ENCODE peak calls at places on chromosomes 13 and 19, in seven cellular contexts. O is fibroblast of the aortic adventitia, E is fibroblast of mammary gland, T is transverse colon, H is NCI-H524 treated with DMSO at 0.1 percent for 48 hours, D is NCI-H146, G is cardiac muscle cell. U is an unnamed sample.

GRCh38 chr13:101127741-101128353 is 288.5 kb downstream of the NALCN start:
- DNase-seq in D (peak; percentile 63), E (peak; percentile 61), T (no peak), G (peak; percentile 62), H (no peak), O (peak; percentile 72), U (peak; percentile 19)

GRCh38 chr13:40069173-40070044 is 413.9 kb downstream of the COG6 start:
- DNase-seq in D (peak; percentile 39), E (peak; percentile 83), G (peak; percentile 88), O (peak; percentile 82), T (peak; percentile 80), H (no peak), U (peak; percentile 84)

GRCh38 chr19:5536337-5536894 is 31.3 kb downstream of the TINCR start:
- DNase-seq in G (peak; percentile 69), O (peak; percentile 42), E (peak; percentile 14), D (peak; percentile 64), T (no peak), H (no peak), U (peak; percentile 77)

GRCh38 chr19:51194527-51195315 is 30.2 kb upstream of the CD33 start:
- DNase-seq in H (no peak), O (no peak), T (no peak), G (no peak), D (no peak), E (no peak), U (no peak)

GRCh38 chr13:41645313-41645712 is 188.0 kb downstream of the RGCC start:
- DNase-seq in H (no peak), D (no peak), T (no peak), E (peak; percentile 89), G (peak; percentile 85), O (peak; percentile 88), U (peak; percentile 41)

GRCh38 chr19:52809801-52810200 is 11.6 kb downstream of the ZNF28 start:
- DNase-seq in O (no peak), G (no peak), E (no peak), H (no peak), D (no peak), T (no peak), U (no peak)

GRCh38 chr19:14470031-14470876 is 4.9 kb downstream of the PTGER1 start:
- DNase-seq in H (no peak), E (no peak), T (no peak), O (no peak), G (no peak), D (no peak), U (no peak)

GRCh38 chr19:47754206-47755064 is 9.1 kb downstream of the NOP53 start:
- DNase-seq in E (no peak), O (no peak), H (no peak), T (no peak), G (no peak), D (no peak), U (no peak)

GRCh38 chr13:52725302-52725701 is 14.3 kb downstream of the CNMD start:
- DNase-seq in T (no peak), O (no peak), D (no peak), G (no peak), H (no peak), E (no peak), U (no peak)

U was measured in body of pancreas.